ENCODE peak calls at places on chromosome 19, in five cellular contexts. T is bronchial epithelial cell, I is A673, H is astrocyte of the cerebellum, K is A549. F is an unnamed sample.

GRCh38 chr19:7199613-7200533 is 94.3 kb downstream of the INSR start:
- DNase-seq in I (peak), T (no peak), K (peak), H (no peak), F (no peak)

GRCh38 chr19:17831419-17831888 is 10.1 kb upstream of the INSL3 start:
- DNase-seq in H (no peak), K (no peak), T (no peak), I (no peak), F (no peak)

GRCh38 chr19:37370880-37371661 is at the start of gene ZNF527:
- DNase-seq in T (peak), K (peak), H (peak), I (peak), F (peak)

GRCh38 chr19:315811-316210 is 24.6 kb upstream of the PLPP2 start:
- DNase-seq in H (no peak), K (no peak), T (no peak), I (no peak), F (no peak)

GRCh38 chr19:12784871-12785430 is 6.3 kb upstream of the JUNB start:
- DNase-seq in H (no peak), T (no peak), K (no peak), I (no peak), F (no peak)

GRCh38 chr19:23440207-23440606 is 44.9 kb upstream of the ZNF91 start:
- DNase-seq in K (peak), I (no peak), T (no peak), H (no peak), F (no peak)

GRCh38 chr19:5130371-5131030 is 161.6 kb downstream of the KDM4B start:
- DNase-seq in H (no peak), I (no peak), K (no peak), T (no peak), F (no peak)

GRCh38 chr19:752652-753517 is 2.0 kb downstream of the MISP start:
- DNase-seq in T (peak), H (peak), K (peak), I (peak), F (peak)

GRCh38 chr19:13521066-13521465 is 14.8 kb upstream of the CACNA1A start:
- DNase-seq in H (no peak), T (no peak), K (no peak), I (peak), F (no peak)

GRCh38 chr19:10333758-10334339 is 520 bp upstream of the RAVER1 start:
- DNase-seq in H (no peak), T (no peak), K (no peak), I (peak), F (no peak)

GRCh38 chr19:45517641-45518468 is 10.6 kb downstream of the VASP start:
- DNase-seq in H (no peak), I (no peak), K (no peak), T (no peak), F (no peak)

GRCh38 chr19:1261512-1261862 is 7.6 kb upstream of the CIRBP start:
- DNase-seq in T (no peak), K (no peak), H (no peak), I (peak), F (no peak)

GRCh38 chr19:4557971-4558941 is 1.2 kb downstream of the SEMA6B start:
- DNase-seq in I (peak), H (no peak), T (no peak), K (no peak), F (no peak)

GRCh38 chr19:29268721-29269483 is 56.0 kb upstream of the UQCRFS1 start:
- DNase-seq in H (no peak), K (no peak), T (no peak), I (no peak), F (no peak)

GRCh38 chr19:49210108-49210900 is 52.7 kb downstream of the TRPM4 start:
- DNase-seq in K (no peak), T (no peak), I (peak), H (no peak), F (no peak)

GRCh38 chr19:27824108-27824507 is 1388.8 kb downstream of the UQCRFS1 start:
- DNase-seq in H (no peak), T (no peak), I (no peak), K (no peak), F (peak)

GRCh38 chr19:17475541-17476115 is 5.3 kb downstream of the SLC27A1 start:
- DNase-seq in I (no peak), H (peak), K (no peak), T (peak), F (no peak)

GRCh38 chr19:36151144-36152051 is 849 bp downstream of the COX7A1 start:
- DNase-seq in H (no peak), T (no peak), I (no peak), K (no peak), F (no peak)

GRCh38 chr19:48920949-48921348 is 12.6 kb upstream of the DHDH start:
- DNase-seq in K (no peak), I (no peak), H (no peak), T (no peak), F (no peak)

GRCh38 chr19:19448238-19448544 is 42.7 kb downstream of the GATAD2A start:
- DNase-seq in T (no peak), K (no peak), H (no peak), I (no peak), F (no peak)
- TF ChIP-seq CTCF in T (no peak), K (no peak), H (no peak), I (no peak), F (no peak)

GRCh38 chr19:42176990-42177685 is 40.3 kb downstream of the DEDD2 start:
- DNase-seq in K (peak), I (peak), H (peak), T (peak), F (peak)
- TF ChIP-seq CTCF in K (peak), I (peak), H (peak), T (peak), F (peak)

GRCh38 chr19:52391135-52391534 is 6.5 kb upstream of the ZNF528 start:
- DNase-seq in H (no peak), K (no peak), I (no peak), T (no peak), F (no peak)
- TF ChIP-seq CTCF in H (no peak), K (no peak), I (no peak), T (no peak), F (no peak)

GRCh38 chr19:33392341-33393285 is 19.1 kb downstream of the CEBPG start:
- DNase-seq in H (no peak), K (no peak), T (no peak), I (no peak), F (no peak)
- TF ChIP-seq CTCF in H (no peak), K (no peak), T (no peak), I (no peak), F (no peak)